ENCODE peak calls at places on chromosomes 11 and 22, in ten cellular contexts. H is stimulated activated CD4-positive, alpha-beta T cell treated with anti-CD3 and anti-CD28 coated beads, TNF-alpha, amount 100 ng/mL, for 24 hours; M is CD8-positive, alpha-beta T cell; Y is fibroblast of villous mesenchyme; G is thoracic aorta; C is B cell; B is pancreas; W is activated CD4-positive, alpha-beta memory T cell treated with anti-CD3 and anti-CD28 coated beads, Interleukin-2, amount 10 ng/mL, durations not matched to agents 7 days and 5 days; R is NCI-H748 treated with DMSO at 0.1 percent for 48 hours; U is CD8-positive, alpha-beta memory T cell. D is an unnamed sample.

GRCh38 chr11:19814421-19814820 is 101.8 kb downstream of the NAV2 start:
- DNase-seq in H (no peak), M (no peak), Y (no peak), G (no peak), C (no peak), B (no peak), W (no peak), R (no peak), U (no peak), D (no peak)

GRCh38 chr11:57940044-57940781 is 83.5 kb upstream of the OR9Q1 start:
- DNase-seq in H (no peak), M (no peak), Y (no peak), G (no peak), C (no peak), B (no peak), W (no peak), R (no peak), U (no peak), D (no peak)

GRCh38 chr11:12251651-12252560 is 125.5 kb upstream of the PARVA start:
- DNase-seq in H (no peak), M (no peak), Y (no peak), G (no peak), C (no peak), B (no peak), W (no peak), R (no peak), U (no peak), D (no peak)

GRCh38 chr11:73875380-73875779 is 1.3 kb downstream of the COA4 start:
- DNase-seq in H (no peak), M (no peak), Y (no peak), G (no peak), C (no peak), B (no peak), W (no peak), R (no peak), U (no peak), D (no peak)

GRCh38 chr22:21045585-21046294 is at the start of gene LRRC74B:
- DNase-seq in H (peak), M (peak), Y (peak), G (peak), C (peak), B (peak), W (peak), R (peak), U (peak), D (peak)

GRCh38 chr11:44958165-44958564 is 7.5 kb upstream of the TP53I11 start:
- DNase-seq in H (no peak), M (no peak), Y (no peak), G (no peak), C (no peak), B (no peak), W (no peak), R (no peak), U (no peak), D (no peak)

GRCh38 chr22:32650553-32651345 is 150.8 kb upstream of the TIMP3 start:
- DNase-seq in H (no peak), M (no peak), Y (peak), G (no peak), C (no peak), B (no peak), W (no peak), R (no peak), U (no peak), D (no peak)

GRCh38 chr22:40609216-40609615 is 27.3 kb downstream of the MRTFA start:
- DNase-seq in H (no peak), M (no peak), Y (no peak), G (no peak), C (no peak), B (no peak), W (no peak), R (no peak), U (no peak), D (no peak)

GRCh38 chr11:27512238-27512637 is 5.7 kb upstream of the LIN7C start:
- DNase-seq in H (no peak), M (no peak), Y (no peak), G (no peak), C (no peak), B (no peak), W (no peak), R (no peak), U (no peak), D (no peak)

GRCh38 chr11:69540118-69541000 is 58.9 kb downstream of the LINC01488 start:
- DNase-seq in H (no peak), M (no peak), Y (no peak), G (peak), C (no peak), B (peak), W (no peak), R (no peak), U (no peak), D (no peak)

D was measured in NCI-H1436.